ENCODE peak calls at places on chromosome 2, in four cellular contexts. One of them, this sample, is unnamed. For H3K36me3, the result is how much of the 10 kb centered on the place peaks cover.

GRCh38 chr2:138515084-138515483 is 13.5 kb downstream of the SPOPL start:
- DNase-seq in fibroblast of lung: no peak
- DNase-seq in tibial nerve: no peak
- DNase-seq in HepG2: peak
- DNase-seq in this sample: no peak

GRCh38 chr2:152571035-152571766 is 146.1 kb downstream of the PRPF40A start:
- DNase-seq in fibroblast of lung: no peak
- DNase-seq in HepG2: no peak
- DNase-seq in tibial nerve: no peak
- DNase-seq in this sample: no peak

GRCh38 chr2:200944467-200945394 is 18.7 kb downstream of the ORC2 start:
- DNase-seq in fibroblast of lung: peak
- DNase-seq in HepG2: peak
- DNase-seq in tibial nerve: no peak
- DNase-seq in this sample: no peak

GRCh38 chr2:234625626-234626253 is 128.9 kb upstream of the ARL4C start:
- DNase-seq in HepG2: no peak
- DNase-seq in tibial nerve: no peak
- DNase-seq in fibroblast of lung: no peak
- DNase-seq in this sample: no peak

GRCh38 chr2:112031473-112031872 is 23.6 kb upstream of the TMEM87B start:
- DNase-seq in tibial nerve: peak
- DNase-seq in fibroblast of lung: peak
- DNase-seq in HepG2: no peak
- DNase-seq in this sample: no peak

GRCh38 chr2:12728221-12728777 is 11.6 kb downstream of the TRIB2 start:
- DNase-seq in fibroblast of lung: no peak
- DNase-seq in tibial nerve: no peak
- DNase-seq in HepG2: no peak
- DNase-seq in this sample: no peak

GRCh38 chr2:26559044-26559405 is 81.1 kb upstream of the OTOF start:
- DNase-seq in fibroblast of lung: no peak
- DNase-seq in HepG2: no peak
- DNase-seq in tibial nerve: no peak
- DNase-seq in this sample: peak

GRCh38 chr2:237456200-237456731 is 30.8 kb upstream of the MLPH start:
- DNase-seq in tibial nerve: no peak
- DNase-seq in HepG2: no peak
- DNase-seq in fibroblast of lung: peak
- DNase-seq in this sample: peak

GRCh38 chr2:210224660-210225460 is at the start of gene ACADL:
- DNase-seq in fibroblast of lung: peak
- DNase-seq in tibial nerve: peak
- DNase-seq in HepG2: no peak
- DNase-seq in this sample: no peak

GRCh38 chr2:191222507-191222906 is 22.7 kb upstream of the MYO1B start:
- DNase-seq in HepG2: no peak
- DNase-seq in fibroblast of lung: peak
- DNase-seq in tibial nerve: no peak
- DNase-seq in this sample: no peak

GRCh38 chr2:70498054-70498453 is 55.6 kb downstream of the TGFA start:
- DNase-seq in tibial nerve: no peak
- DNase-seq in fibroblast of lung: no peak
- DNase-seq in HepG2: peak
- DNase-seq in this sample: no peak

GRCh38 chr2:112342067-112342466 is 66.7 kb downstream of the ZC3H6 start:
- DNase-seq in HepG2: no peak
- DNase-seq in fibroblast of lung: no peak
- DNase-seq in tibial nerve: no peak
- DNase-seq in this sample: no peak

GRCh38 chr2:146461068-146461467 is 1383.8 kb upstream of the ACVR2A start:
- DNase-seq in HepG2: no peak
- DNase-seq in fibroblast of lung: no peak
- DNase-seq in tibial nerve: no peak
- DNase-seq in this sample: no peak

GRCh38 chr2:234481301-234481700 is 15.6 kb downstream of the ARL4C start:
- DNase-seq in fibroblast of lung: no peak
- DNase-seq in tibial nerve: no peak
- DNase-seq in HepG2: no peak
- DNase-seq in this sample: no peak

GRCh38 chr2:187150667-187151066 is 297.4 kb downstream of the CALCRL start:
- DNase-seq in tibial nerve: no peak
- DNase-seq in HepG2: no peak
- DNase-seq in fibroblast of lung: peak
- DNase-seq in this sample: no peak

GRCh38 chr2:230793573-230794359 is 71.0 kb upstream of the ITM2C start:
- DNase-seq in HepG2: no peak
- DNase-seq in tibial nerve: peak
- DNase-seq in fibroblast of lung: peak
- DNase-seq in this sample: peak

DNA sequence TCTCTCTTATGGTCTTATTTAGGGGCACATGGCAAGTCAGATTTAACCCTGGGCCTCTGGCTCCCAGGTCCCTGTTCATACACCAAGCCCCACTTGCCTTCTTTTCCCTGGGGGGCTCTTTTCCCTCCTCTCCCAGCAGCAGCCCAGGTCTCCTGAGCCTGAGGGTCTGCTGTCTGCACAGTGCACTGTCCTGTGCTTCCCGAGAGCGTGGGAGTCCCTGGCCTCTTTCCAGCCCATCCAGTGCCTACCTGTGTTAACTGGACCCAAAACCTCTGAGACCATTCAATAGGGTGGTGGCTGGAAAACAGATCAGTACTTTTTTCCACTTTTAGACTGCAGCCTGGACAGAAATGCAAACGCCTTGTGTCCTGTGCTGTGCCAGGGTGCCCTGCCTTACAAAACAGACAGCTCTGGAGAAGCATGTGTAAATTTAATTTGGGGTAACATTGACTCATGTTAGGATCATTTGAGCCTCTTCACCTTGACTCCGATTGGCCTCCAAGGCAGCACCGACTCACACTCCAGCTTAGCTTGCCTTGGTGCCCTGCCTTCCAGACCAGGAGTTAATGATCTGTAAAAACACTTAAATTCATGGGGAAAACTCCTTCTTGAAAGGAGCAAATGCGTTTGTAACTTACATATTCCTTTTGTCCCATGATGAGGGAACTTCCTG is 34.3 kb downstream of the TWIST2 start:
- DNase-seq in tibial nerve: no peak
- DNase-seq in fibroblast of lung: no peak
- DNase-seq in HepG2: no peak
- DNase-seq in this sample: no peak
- H3K36me3 ChIP-seq in tibial nerve: under half
- H3K36me3 ChIP-seq in fibroblast of lung: under half
- H3K36me3 ChIP-seq in HepG2: under half
- H3K36me3 ChIP-seq in this sample: under half

DNA sequence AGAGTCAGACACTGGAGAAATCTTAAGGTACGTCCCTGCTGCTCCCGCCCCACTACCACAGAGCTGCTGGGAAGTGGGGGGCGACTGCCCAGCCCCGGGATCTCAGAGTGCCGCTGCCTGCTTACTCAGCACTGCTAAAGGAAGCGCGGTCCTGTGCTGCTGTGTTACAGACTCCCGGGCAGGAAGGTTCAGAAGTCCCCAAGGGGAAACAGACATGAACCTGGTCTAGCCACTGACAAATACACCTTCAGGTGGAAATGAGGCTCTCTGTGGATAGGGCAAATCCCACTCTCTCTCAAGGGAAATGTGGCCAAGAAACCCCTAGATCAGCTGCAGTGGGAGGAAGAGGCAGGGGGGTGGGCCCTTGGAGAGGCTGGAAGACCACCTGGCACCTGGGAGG is 13.7 kb downstream of the MTERF4 start:
- DNase-seq in tibial nerve: no peak
- DNase-seq in fibroblast of lung: no peak
- DNase-seq in HepG2: no peak
- DNase-seq in this sample: no peak
- H3K36me3 ChIP-seq in tibial nerve: half or more
- H3K36me3 ChIP-seq in fibroblast of lung: under half
- H3K36me3 ChIP-seq in HepG2: half or more
- H3K36me3 ChIP-seq in this sample: half or more

GRCh38 chr2:74883011-74883410 is 49.1 kb downstream of the HK2 start:
- DNase-seq in HepG2: no peak
- DNase-seq in tibial nerve: no peak
- DNase-seq in fibroblast of lung: no peak
- DNase-seq in this sample: no peak
- H3K36me3 ChIP-seq in HepG2: half or more
- H3K36me3 ChIP-seq in tibial nerve: half or more
- H3K36me3 ChIP-seq in fibroblast of lung: under half
- H3K36me3 ChIP-seq in this sample: under half

GRCh38 chr2:1656961-1657841 is 87.1 kb downstream of the PXDN start:
- DNase-seq in fibroblast of lung: no peak
- DNase-seq in tibial nerve: no peak
- DNase-seq in HepG2: no peak
- DNase-seq in this sample: no peak

GRCh38 chr2:1660656-1661650 is 83.4 kb downstream of the PXDN start:
- DNase-seq in tibial nerve: no peak
- DNase-seq in fibroblast of lung: no peak
- DNase-seq in HepG2: no peak
- DNase-seq in this sample: no peak

GRCh38 chr2:1662606-1663180 is 81.6 kb downstream of the PXDN start:
- DNase-seq in fibroblast of lung: no peak
- DNase-seq in HepG2: no peak
- DNase-seq in tibial nerve: no peak
- DNase-seq in this sample: no peak

GRCh38 chr2:1658394-1659151 is 85.7 kb downstream of the PXDN start:
- DNase-seq in tibial nerve: no peak
- DNase-seq in HepG2: no peak
- DNase-seq in fibroblast of lung: no peak
- DNase-seq in this sample: no peak

GRCh38 chr2:1659951-1660565 is 84.3 kb downstream of the PXDN start:
- DNase-seq in tibial nerve: no peak
- DNase-seq in fibroblast of lung: no peak
- DNase-seq in HepG2: no peak
- DNase-seq in this sample: peak
- H3K36me3 ChIP-seq in tibial nerve: half or more
- H3K36me3 ChIP-seq in fibroblast of lung: under half
- H3K36me3 ChIP-seq in HepG2: under half
- H3K36me3 ChIP-seq in this sample: half or more

GRCh38 chr2:216448829-216449228 is 36.5 kb downstream of the SMARCAL1 start:
- DNase-seq in tibial nerve: no peak
- DNase-seq in fibroblast of lung: no peak
- DNase-seq in HepG2: no peak
- DNase-seq in this sample: no peak

GRCh38 chr2:216450784-216451183 is 38.5 kb downstream of the SMARCAL1 start:
- DNase-seq in HepG2: no peak
- DNase-seq in tibial nerve: no peak
- DNase-seq in fibroblast of lung: no peak
- DNase-seq in this sample: no peak

GRCh38 chr2:216450346-216450745 is 38.1 kb downstream of the SMARCAL1 start:
- DNase-seq in HepG2: no peak
- DNase-seq in fibroblast of lung: no peak
- DNase-seq in tibial nerve: no peak
- DNase-seq in this sample: no peak

GRCh38 chr2:216453955-216454614 is 41.8 kb downstream of the SMARCAL1 start:
- DNase-seq in tibial nerve: no peak
- DNase-seq in fibroblast of lung: peak
- DNase-seq in HepG2: no peak
- DNase-seq in this sample: no peak
- H3K36me3 ChIP-seq in tibial nerve: half or more
- H3K36me3 ChIP-seq in fibroblast of lung: under half
- H3K36me3 ChIP-seq in HepG2: under half
- H3K36me3 ChIP-seq in this sample: half or more

GRCh38 chr2:159256159-159256558 is 30.3 kb downstream of the WDSUB1 start:
- DNase-seq in tibial nerve: no peak
- DNase-seq in fibroblast of lung: peak
- DNase-seq in HepG2: no peak
- DNase-seq in this sample: no peak
- H3K36me3 ChIP-seq in tibial nerve: half or more
- H3K36me3 ChIP-seq in fibroblast of lung: under half
- H3K36me3 ChIP-seq in HepG2: under half
- H3K36me3 ChIP-seq in this sample: under half

DNA sequence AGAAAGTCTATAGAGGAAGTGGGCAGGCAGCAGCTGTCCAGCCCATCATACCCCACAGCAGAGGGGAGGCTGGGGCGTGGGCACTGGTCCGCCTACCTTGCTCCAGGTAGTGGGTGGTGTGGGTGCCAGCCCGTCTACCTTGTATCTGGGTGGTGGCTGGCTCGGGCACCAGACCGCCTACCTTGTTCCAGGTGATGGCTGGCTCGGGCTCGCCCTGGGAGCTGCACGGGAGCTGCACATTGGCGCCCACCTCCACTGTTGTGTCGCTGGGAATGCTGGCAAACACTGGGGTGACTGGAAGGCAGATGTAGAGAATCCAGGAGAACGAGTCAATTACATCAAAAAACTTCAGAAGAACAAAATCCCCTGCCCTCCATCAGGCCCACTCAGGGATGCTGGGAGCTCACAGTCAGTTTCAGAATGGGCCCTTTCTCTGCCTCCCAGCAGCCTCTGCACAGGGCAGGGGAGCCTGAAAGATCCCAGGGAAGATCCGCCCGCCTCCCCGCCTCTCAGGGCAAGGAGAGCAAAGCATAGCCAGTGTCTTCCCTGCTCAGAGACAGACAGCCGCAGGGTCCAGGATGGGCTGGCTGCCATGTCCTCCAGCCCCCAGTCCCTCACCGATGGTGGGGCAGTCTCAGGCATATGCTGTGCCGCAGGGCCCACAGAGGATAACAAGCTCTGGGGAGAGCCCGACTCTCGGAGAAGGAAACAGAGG is 82.3 kb downstream of the PXDN start:
- DNase-seq in tibial nerve: no peak
- DNase-seq in fibroblast of lung: no peak
- DNase-seq in HepG2: no peak
- DNase-seq in this sample: peak
- H3K36me3 ChIP-seq in tibial nerve: half or more
- H3K36me3 ChIP-seq in fibroblast of lung: under half
- H3K36me3 ChIP-seq in HepG2: under half
- H3K36me3 ChIP-seq in this sample: half or more

GRCh38 chr2:140383781-140384180 is 1603.6 kb upstream of the NXPH2 start:
- DNase-seq in HepG2: no peak
- DNase-seq in tibial nerve: no peak
- DNase-seq in fibroblast of lung: peak
- DNase-seq in this sample: no peak

DNA sequence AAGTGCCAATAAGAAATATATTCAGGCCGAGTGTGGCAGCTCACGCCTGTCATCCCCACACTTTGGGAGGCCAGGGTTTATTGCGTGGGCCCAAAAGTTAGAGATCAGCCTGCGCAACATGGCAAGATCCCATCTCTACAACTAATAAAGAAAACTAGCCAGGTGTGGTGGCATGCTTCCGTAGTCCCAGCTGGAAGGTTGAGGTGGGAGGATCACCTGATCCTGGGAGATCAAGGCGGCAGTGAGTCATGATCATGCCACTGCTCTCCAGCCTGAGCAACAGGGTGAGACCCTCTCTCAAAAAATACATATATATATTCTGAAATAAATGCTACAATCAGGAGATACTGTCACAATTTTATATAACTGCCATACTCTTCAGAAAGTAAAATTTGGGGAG is 1604.8 kb upstream of the NXPH2 start:
- DNase-seq in HepG2: no peak
- DNase-seq in fibroblast of lung: no peak
- DNase-seq in tibial nerve: no peak
- DNase-seq in this sample: no peak
- H3K36me3 ChIP-seq in HepG2: under half
- H3K36me3 ChIP-seq in fibroblast of lung: under half
- H3K36me3 ChIP-seq in tibial nerve: under half
- H3K36me3 ChIP-seq in this sample: under half

GRCh38 chr2:20042531-20042930 is 8.9 kb downstream of the LAPTM4A start:
- DNase-seq in HepG2: no peak
- DNase-seq in fibroblast of lung: peak
- DNase-seq in tibial nerve: no peak
- DNase-seq in this sample: no peak
- H3K36me3 ChIP-seq in HepG2: half or more
- H3K36me3 ChIP-seq in fibroblast of lung: under half
- H3K36me3 ChIP-seq in tibial nerve: under half
- H3K36me3 ChIP-seq in this sample: under half